ENCODE peak calls at places on chromosome 21, in five cellular contexts. I, E, V, H and K are unnamed samples.

GRCh38 chr21:21997390-21998333 is 999.5 kb downstream of the NCAM2 start:
- DNase-seq in I (peak; percentile 3), E (no peak), V (no peak), H (no peak), K (no peak)

GRCh38 chr21:18877932-18878331 is 474.3 kb upstream of the TMPRSS15 start:
- DNase-seq in I (no peak), E (no peak), V (no peak), H (no peak), K (no peak)

GRCh38 chr21:27954806-27955205 is 987.9 kb upstream of the ADAMTS5 start:
- DNase-seq in I (peak; percentile 1), E (no peak), V (no peak), H (no peak), K (no peak)

GRCh38 chr21:32499249-32500055 is 85.9 kb downstream of the TCP10L start:
- DNase-seq in I (no peak), E (no peak), V (no peak), H (no peak), K (no peak)

GRCh38 chr21:16279658-16280581 is 550.1 kb downstream of the USP25 start:
- DNase-seq in I (peak; percentile 62), E (no peak), V (no peak), H (no peak), K (no peak)

GRCh38 chr21:41671859-41672542 is 94.9 kb downstream of the RIPK4 start:
- DNase-seq in I (no peak), E (no peak), V (no peak), H (no peak), K (no peak)

GRCh38 chr21:42219606-42220137 is 732 bp downstream of the ABCG1 start:
- DNase-seq in I (peak; percentile 43), E (no peak), V (no peak), H (no peak), K (no peak)

GRCh38 chr21:21111309-21111920 is 113.2 kb downstream of the NCAM2 start:
- DNase-seq in I (no peak), E (no peak), V (no peak), H (no peak), K (no peak)

GRCh38 chr21:35909456-35910178 is 150.7 kb downstream of the SETD4 start:
- DNase-seq in I (peak; percentile 13), E (no peak), V (no peak), H (no peak), K (no peak)

GRCh38 chr21:24428539-24429186 is 1178.6 kb downstream of the MRPL39 start:
- DNase-seq in I (no peak), E (no peak), V (no peak), H (no peak), K (peak; percentile 70)

GRCh38 chr21:35220301-35220700 is 171.2 kb upstream of the RUNX1 start:
- DNase-seq in I (no peak), E (no peak), V (no peak), H (no peak), K (no peak)